ENCODE peak calls at places on chromosomes 2 and 18, in four cellular contexts. One of them, this sample, is unnamed.
A peak's percentile ranks its signal among the peaks of the same experiment; 100 is the strongest.

GRCh38 chr2:234691226-234691600 is 194.3 kb upstream of the ARL4C start:
- DNase-seq in A549: no peak
- DNase-seq in GM12878: no peak
- DNase-seq in HepG2: no peak
- DNase-seq in this sample: no peak

GRCh38 chr18:42559292-42559691 is 556.2 kb downstream of the RIT2 start:
- DNase-seq in A549: no peak
- DNase-seq in GM12878: no peak
- DNase-seq in HepG2: no peak
- DNase-seq in this sample: no peak

GRCh38 chr2:2826621-2827020 is 495.5 kb upstream of the MYT1L start:
- DNase-seq in A549: no peak
- DNase-seq in GM12878: no peak
- DNase-seq in HepG2: no peak
- DNase-seq in this sample: no peak

GRCh38 chr2:14304326-14304725 is 328.2 kb upstream of the LRATD1 start:
- DNase-seq in A549: no peak
- DNase-seq in GM12878: no peak
- DNase-seq in HepG2: no peak
- DNase-seq in this sample: no peak

GRCh38 chr2:97759727-97760407 is 46.5 kb downstream of the ZAP70 start:
- DNase-seq in A549: no peak
- DNase-seq in GM12878: no peak
- DNase-seq in HepG2: no peak
- DNase-seq in this sample: peak; percentile 27

GRCh38 chr2:8692783-8693768 is 11.2 kb downstream of the ID2 start:
- DNase-seq in A549: peak; percentile 65
- DNase-seq in GM12878: no peak
- DNase-seq in HepG2: peak; percentile 30
- DNase-seq in this sample: peak; percentile 76

GRCh38 chr18:71116535-71116934 is 827.7 kb downstream of the SOCS6 start:
- DNase-seq in A549: no peak
- DNase-seq in GM12878: no peak
- DNase-seq in HepG2: no peak
- DNase-seq in this sample: no peak

GRCh38 chr2:8853406-8853805 is 16.0 kb upstream of the KIDINS220 start:
- DNase-seq in A549: no peak
- DNase-seq in GM12878: no peak
- DNase-seq in HepG2: no peak
- DNase-seq in this sample: no peak

GRCh38 chr2:210009106-210009505 is 6.7 kb downstream of the RPE start:
- DNase-seq in A549: no peak
- DNase-seq in GM12878: no peak
- DNase-seq in HepG2: no peak
- DNase-seq in this sample: no peak

GRCh38 chr2:121776885-121777698 is 21.6 kb downstream of the TSN start:
- DNase-seq in A549: no peak
- DNase-seq in GM12878: no peak
- DNase-seq in HepG2: no peak
- DNase-seq in this sample: no peak

GRCh38 chr2:142876423-142876822 is 1.0 kb upstream of the KYNU start:
- DNase-seq in A549: no peak
- DNase-seq in GM12878: no peak
- DNase-seq in HepG2: no peak
- DNase-seq in this sample: no peak

GRCh38 chr2:47167149-47167548 is 12.0 kb upstream of the STPG4 start:
- DNase-seq in A549: no peak
- DNase-seq in GM12878: no peak
- DNase-seq in HepG2: no peak
- DNase-seq in this sample: no peak

GRCh38 chr2:231640229-231640628 is 47.6 kb downstream of the TEX44 start:
- DNase-seq in A549: no peak
- DNase-seq in GM12878: no peak
- DNase-seq in HepG2: no peak
- DNase-seq in this sample: no peak

DNA sequence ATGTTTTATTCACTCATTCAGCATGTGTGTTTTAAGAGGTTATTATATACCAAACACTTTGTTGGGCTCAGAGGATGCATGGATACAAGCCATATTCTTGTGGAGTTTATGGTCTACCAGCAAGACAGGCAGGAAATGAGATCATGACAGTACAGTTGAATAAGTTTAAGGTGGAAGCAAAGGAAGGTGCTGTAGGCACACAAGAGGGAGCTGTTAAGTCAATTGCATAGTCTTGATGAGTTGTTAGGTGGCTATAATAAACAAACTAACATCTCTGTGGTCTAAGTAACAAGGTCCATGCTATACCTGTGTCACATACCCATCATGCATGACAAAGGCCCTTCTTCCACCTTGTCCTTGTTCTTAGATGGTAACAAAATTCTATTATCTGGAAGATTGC is 538.3 kb downstream of the CNTNAP5 start:
- DNase-seq in A549: no peak
- DNase-seq in GM12878: no peak
- DNase-seq in HepG2: peak; percentile 23
- DNase-seq in this sample: no peak
- TF ChIP-seq POLR2AphosphoS2 in A549: no peak
- TF ChIP-seq POLR2AphosphoS2 in GM12878: no peak
- TF ChIP-seq POLR2AphosphoS2 in HepG2: no peak
- TF ChIP-seq POLR2AphosphoS2 in this sample: no peak

DNA sequence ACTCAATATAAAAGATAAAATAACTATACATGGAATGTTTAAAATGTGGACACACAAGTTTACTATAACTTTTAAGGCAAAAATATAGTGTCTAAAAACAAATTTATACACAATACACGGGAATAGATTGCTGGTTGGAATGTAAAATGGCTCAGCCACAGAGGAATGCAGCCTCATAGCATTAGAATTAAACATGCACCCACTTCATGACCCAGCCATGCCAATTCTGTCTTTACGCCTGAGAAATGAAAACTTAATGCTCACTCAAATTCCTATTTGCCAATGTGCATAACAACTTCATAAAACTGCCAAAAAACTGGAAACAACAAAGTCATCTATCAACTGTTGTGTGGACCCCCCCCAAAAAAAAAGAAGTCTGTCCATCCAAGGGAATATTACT is 1006.6 kb upstream of the POU3F3 start:
- DNase-seq in A549: no peak
- DNase-seq in GM12878: no peak
- DNase-seq in HepG2: no peak
- DNase-seq in this sample: no peak
- TF ChIP-seq POLR2AphosphoS2 in A549: no peak
- TF ChIP-seq POLR2AphosphoS2 in GM12878: no peak
- TF ChIP-seq POLR2AphosphoS2 in HepG2: no peak
- TF ChIP-seq POLR2AphosphoS2 in this sample: no peak

GRCh38 chr2:68362069-68362468 is 3.0 kb upstream of the PLEK start:
- DNase-seq in A549: peak; percentile 65
- DNase-seq in GM12878: peak; percentile 78
- DNase-seq in HepG2: peak; percentile 66
- DNase-seq in this sample: peak; percentile 88
- TF ChIP-seq POLR2AphosphoS2 in A549: no peak
- TF ChIP-seq POLR2AphosphoS2 in GM12878: no peak
- TF ChIP-seq POLR2AphosphoS2 in HepG2: no peak
- TF ChIP-seq POLR2AphosphoS2 in this sample: no peak

GRCh38 chr2:230447036-230447435 is 31.0 kb downstream of the SP100 start:
- DNase-seq in A549: no peak
- DNase-seq in GM12878: no peak
- DNase-seq in HepG2: no peak
- DNase-seq in this sample: no peak

GRCh38 chr2:230444832-230445231 is 28.8 kb downstream of the SP100 start:
- DNase-seq in A549: no peak
- DNase-seq in GM12878: peak; percentile 28
- DNase-seq in HepG2: no peak
- DNase-seq in this sample: no peak

GRCh38 chr2:230443540-230443939 is 27.5 kb downstream of the SP100 start:
- DNase-seq in A549: no peak
- DNase-seq in GM12878: no peak
- DNase-seq in HepG2: no peak
- DNase-seq in this sample: no peak

GRCh38 chr2:230439590-230439989 is 23.6 kb downstream of the SP100 start:
- DNase-seq in A549: no peak
- DNase-seq in GM12878: no peak
- DNase-seq in HepG2: no peak
- DNase-seq in this sample: no peak

DNA sequence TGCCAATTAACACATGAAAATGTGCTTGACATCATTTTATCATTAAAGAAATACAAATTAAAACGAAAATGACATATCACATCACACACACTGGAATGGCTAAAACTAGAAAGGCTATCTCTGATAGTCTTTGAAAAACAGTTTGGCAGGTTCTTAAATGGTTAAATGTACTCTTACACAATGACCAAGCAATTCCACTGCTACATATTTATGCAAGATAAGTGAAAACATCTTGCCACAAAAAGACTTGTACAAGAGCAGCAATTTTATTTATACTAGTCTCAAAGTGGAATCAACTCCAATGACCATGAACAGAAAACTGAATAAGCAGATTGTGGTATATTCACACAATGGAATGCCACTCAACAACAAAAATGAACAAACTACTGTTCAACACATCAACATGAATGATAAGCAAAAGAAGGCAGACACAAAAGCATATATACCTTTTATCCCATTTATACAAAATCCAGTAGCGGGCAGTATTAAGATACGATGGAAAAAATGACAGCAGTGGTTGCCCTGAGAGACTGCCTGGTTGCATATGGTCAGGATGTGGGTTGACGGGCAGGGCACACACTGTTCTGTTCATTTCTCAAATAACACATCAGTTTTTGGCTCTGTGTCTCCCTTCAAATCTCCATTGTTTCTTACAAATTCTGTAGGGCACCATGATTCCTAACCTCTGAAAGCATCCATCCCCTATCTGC is 25.3 kb downstream of the SP100 start:
- DNase-seq in A549: no peak
- DNase-seq in GM12878: peak; percentile 35
- DNase-seq in HepG2: no peak
- DNase-seq in this sample: no peak
- TF ChIP-seq POLR2AphosphoS2 in A549: no peak
- TF ChIP-seq POLR2AphosphoS2 in GM12878: no peak
- TF ChIP-seq POLR2AphosphoS2 in HepG2: no peak
- TF ChIP-seq POLR2AphosphoS2 in this sample: no peak

This sample was measured in K562.